ENCODE peak calls at places on chromosomes 2 and 18, in six cellular contexts. C is NCI-H1436, V is T-helper 1 cell, S is tibial artery, P is cardiac fibroblast, Y is nucleus accumbens. G is an unnamed sample.
A peak's percentile ranks its signal among the peaks of the same experiment; 100 is the strongest.

GRCh38 chr2:199692489-199692888 is 158.5 kb downstream of the FTCDNL1 start:
- DNase-seq in C (peak; percentile 67), S (no peak), Y (no peak), V (no peak), P (no peak), G (no peak)

GRCh38 chr18:10113156-10114022 is 199.6 kb downstream of the VAPA start:
- DNase-seq in Y (no peak), C (no peak), P (peak; percentile 58), V (no peak), S (no peak), G (no peak)

GRCh38 chr2:41710944-41711343 is 336.9 kb upstream of the PKDCC start:
- DNase-seq in Y (no peak), V (no peak), P (no peak), S (no peak), C (no peak), G (no peak)

GRCh38 chr2:2112416-2113131 is 218.5 kb downstream of the MYT1L start:
- DNase-seq in S (no peak), V (no peak), P (no peak), C (peak; percentile 8), Y (no peak), G (no peak)

GRCh38 chr2:120132190-120132589 is 91.0 kb downstream of the TMEM185B start:
- DNase-seq in P (peak; percentile 57), Y (no peak), S (no peak), V (no peak), C (no peak), G (peak; percentile 56)

GRCh38 chr2:101473911-101474751 is 781 bp downstream of the RFX8 start:
- DNase-seq in C (no peak), P (peak; percentile 63), V (peak; percentile 57), S (peak; percentile 74), Y (peak; percentile 48), G (no peak)

GRCh38 chr2:134999536-134999935 is 47.7 kb downstream of the MAP3K19 start:
- DNase-seq in P (no peak), Y (no peak), V (no peak), S (no peak), C (no peak), G (no peak)

GRCh38 chr2:144084114-144084661 is 435.7 kb downstream of the ZEB2 start:
- DNase-seq in V (no peak), C (no peak), Y (no peak), S (no peak), P (peak; percentile 30), G (peak; percentile 65)

GRCh38 chr2:54916637-54917036 is 133.6 kb downstream of the RTN4 start:
- DNase-seq in P (no peak), S (no peak), V (no peak), C (no peak), Y (no peak), G (no peak)

GRCh38 chr18:12307251-12307736 is 747 bp upstream of the TUBB6 start:
- DNase-seq in P (peak; percentile 75), V (no peak), C (no peak), S (peak; percentile 87), Y (no peak), G (peak; percentile 34)

G was measured in non-pigmented ciliary epithelial cell.